ENCODE peak calls at places on chromosomes 11 and 22, in six cellular contexts. Z is heart left ventricle, Q is right lobe of liver, M is right cardiac atrium, X is foreskin fibroblast, V is upper lobe of right lung. R is an unnamed sample.

GRCh38 chr11:111793863-111794262 is 27.7 kb upstream of the PPP2R1B start:
- DNase-seq in M (no peak), X (peak; percentile 85), Z (no peak), Q (peak; percentile 64), V (no peak), R (no peak)

GRCh38 chr11:14974723-14975587 is 2.8 kb upstream of the CALCA start:
- DNase-seq in V (peak; percentile 68), Q (peak; percentile 65), Z (peak; percentile 61), M (peak; percentile 64), X (peak; percentile 72), R (no peak)

GRCh38 chr22:40654522-40655167 is 18.1 kb upstream of the MRTFA start:
- DNase-seq in Z (peak; percentile 74), M (peak; percentile 86), Q (peak; percentile 80), V (no peak), X (peak; percentile 85), R (no peak)

GRCh38 chr11:503179-503981 is 3.7 kb downstream of the RNH1 start:
- DNase-seq in X (peak; percentile 82), Q (no peak), Z (no peak), V (peak; percentile 87), M (peak; percentile 85), R (no peak)

GRCh38 chr11:78752528-78752927 is 177.9 kb upstream of the NARS2 start:
- DNase-seq in M (no peak), Q (no peak), V (no peak), Z (no peak), X (no peak), R (no peak)

GRCh38 chr11:110582728-110583432 is 129.4 kb downstream of the ARHGAP20 start:
- DNase-seq in M (no peak), V (no peak), Z (no peak), X (no peak), Q (no peak), R (no peak)

GRCh38 chr11:71147331-71147730 is 105.0 kb downstream of the SHANK2 start:
- DNase-seq in Z (no peak), X (no peak), Q (no peak), M (no peak), V (no peak), R (peak; percentile 52)

GRCh38 chr11:125750629-125751028 is 4.5 kb downstream of the PATE1 start:
- DNase-seq in Q (no peak), V (no peak), X (no peak), M (no peak), Z (no peak), R (no peak)

GRCh38 chr11:116257092-116257491 is 515.7 kb downstream of the BUD13 start:
- DNase-seq in V (no peak), Z (no peak), X (no peak), Q (no peak), M (no peak), R (no peak)

GRCh38 chr11:72574046-72574445 is 100.2 kb downstream of the PDE2A start:
- DNase-seq in M (no peak), V (peak; percentile 49), Z (no peak), Q (peak; percentile 42), X (no peak), R (no peak)

GRCh38 chr22:32237905-32238304 is 17.2 kb downstream of the SLC5A4 start:
- DNase-seq in Q (no peak), Z (no peak), X (no peak), V (no peak), M (no peak), R (no peak)

GRCh38 chr11:69372589-69373250 is 78.8 kb downstream of the MYEOV start:
- DNase-seq in Q (peak; percentile 24), M (no peak), V (no peak), X (no peak), Z (no peak), R (no peak)

GRCh38 chr11:64856382-64857227 is 12.2 kb upstream of the CDC42BPG start:
- DNase-seq in Z (no peak), M (peak; percentile 83), V (peak; percentile 87), X (peak; percentile 93), Q (no peak), R (peak; percentile 95)

GRCh38 chr11:96267490-96268010 is 75.4 kb downstream of the MAML2 start:
- DNase-seq in Q (no peak), V (no peak), M (no peak), X (no peak), Z (no peak), R (no peak)

GRCh38 chr11:67253872-67254624 is 12.2 kb upstream of the GRK2 start:
- DNase-seq in Z (no peak), Q (no peak), X (no peak), V (no peak), M (no peak), R (no peak)

GRCh38 chr11:39239553-39239952 is 2219.9 kb downstream of the LRRC4C start:
- DNase-seq in X (no peak), Q (no peak), Z (no peak), M (no peak), V (no peak), R (no peak)

GRCh38 chr11:76391039-76391438 is 9.9 kb downstream of the GVQW3 start:
- DNase-seq in M (no peak), Z (no peak), V (no peak), X (no peak), Q (no peak), R (no peak)

GRCh38 chr11:95269402-95269801 is 38.4 kb upstream of the SESN3 start:
- DNase-seq in X (peak; percentile 16), M (no peak), Z (no peak), Q (no peak), V (no peak), R (no peak)

GRCh38 chr11:110087820-110088534 is 5.2 kb upstream of the ZC3H12C start:
- DNase-seq in M (no peak), X (peak; percentile 61), Q (no peak), V (no peak), Z (no peak), R (no peak)

GRCh38 chr11:27291954-27292641 is 70.9 kb downstream of the CCDC34 start:
- DNase-seq in V (no peak), M (no peak), Q (peak; percentile 83), Z (no peak), X (peak; percentile 28), R (no peak)

GRCh38 chr11:35009191-35009940 is 92.9 kb downstream of the PDHX start:
- DNase-seq in Z (no peak), X (peak; percentile 87), V (no peak), Q (no peak), M (no peak), R (no peak)

GRCh38 chr11:10122337-10123197 is 171.5 kb downstream of the SBF2 start:
- DNase-seq in V (no peak), Q (no peak), M (no peak), X (no peak), Z (no peak), R (no peak)

GRCh38 chr11:58625826-58626460 is 3.5 kb downstream of the CNTF start:
- DNase-seq in V (no peak), Q (no peak), M (no peak), X (peak; percentile 59), Z (no peak), R (no peak)

GRCh38 chr11:100576044-100577021 is 110.8 kb upstream of the ARHGAP42 start:
- DNase-seq in V (no peak), X (peak; percentile 68), Q (no peak), Z (no peak), M (no peak), R (no peak)

GRCh38 chr22:27853404-27853803 is 51.8 kb upstream of the MN1 start:
- DNase-seq in X (peak; percentile 63), Q (no peak), V (no peak), M (no peak), Z (no peak), R (no peak)

DNA sequence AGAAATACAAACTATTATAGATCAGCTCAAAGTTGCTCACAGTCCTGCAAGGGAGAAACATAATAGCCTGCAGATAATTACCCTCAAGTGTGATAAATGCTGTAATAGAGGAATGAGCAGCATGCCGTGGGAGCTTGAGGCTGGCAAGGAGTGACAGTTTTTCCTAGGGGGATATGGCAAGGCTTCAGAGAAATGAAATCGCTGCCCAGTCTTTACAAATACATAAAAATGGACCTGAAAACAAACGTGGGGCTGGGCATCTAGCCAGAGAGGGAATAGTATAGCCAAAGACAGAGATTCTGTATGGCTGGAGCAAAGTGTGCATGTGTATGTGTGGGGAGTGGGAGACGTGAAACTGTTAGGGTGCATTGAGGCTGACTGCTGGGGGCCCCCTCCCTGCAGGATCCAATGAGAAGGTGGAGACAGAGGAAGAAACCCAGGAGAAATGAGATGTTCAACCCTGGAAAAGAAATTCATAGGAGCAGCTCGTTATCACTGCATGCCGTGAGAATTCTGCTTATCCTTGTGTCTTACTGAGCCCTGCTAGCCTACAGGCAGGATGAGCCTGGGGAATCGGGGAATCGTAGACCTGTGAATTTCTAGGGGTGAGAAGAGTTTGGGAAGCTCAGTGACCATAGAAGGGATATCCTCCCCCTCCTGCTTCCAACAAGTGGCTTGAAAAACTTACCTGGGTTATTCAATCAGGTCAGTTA is 167.0 kb downstream of the LDLRAD3 start:
- DNase-seq in M (no peak), V (no peak), X (no peak), Q (no peak), Z (no peak), R (no peak)
- H3K4me3 ChIP-seq in M (no peak overlapping the region), V (no peak overlapping the region), X (no peak overlapping the region), Q (no peak overlapping the region), Z (no peak overlapping the region), R (no peak overlapping the region)

DNA sequence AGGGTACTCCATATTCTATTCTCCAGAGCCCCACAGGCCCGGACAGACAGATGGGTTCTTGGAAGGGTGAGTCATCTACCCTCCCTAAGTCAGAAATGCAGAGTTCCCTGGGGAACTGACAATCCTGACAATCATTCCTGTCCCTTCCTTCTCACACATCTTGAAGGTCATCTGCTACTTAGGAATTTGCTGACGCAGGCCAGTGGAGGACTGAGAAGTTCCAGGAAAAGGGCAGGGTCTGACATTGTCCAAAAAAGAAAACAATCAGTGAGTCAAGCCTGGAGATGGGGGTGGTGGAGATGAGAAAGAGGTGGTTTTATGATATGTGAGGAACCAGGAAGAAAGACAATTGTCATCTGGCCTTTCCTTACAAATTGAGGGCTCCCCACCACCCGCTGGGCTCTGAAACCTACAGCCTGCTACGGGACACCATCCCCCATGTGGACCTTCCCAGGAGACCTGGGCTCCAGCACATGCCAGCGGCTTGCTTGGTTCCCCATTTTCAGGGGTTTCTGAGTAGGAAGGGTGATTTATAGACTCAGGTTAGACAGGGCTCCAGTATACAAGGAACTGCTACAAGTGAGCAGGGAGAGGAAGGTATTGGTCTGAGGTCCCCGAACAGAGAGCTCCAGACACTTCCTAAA is 12.9 kb downstream of the CD59 start:
- DNase-seq in Q (no peak), V (no peak), M (no peak), Z (no peak), X (peak; percentile 82), R (no peak)
- H3K4me3 ChIP-seq in Q (no peak overlapping the region), V (no peak overlapping the region), M (no peak overlapping the region), Z (no peak overlapping the region), X (no peak overlapping the region), R (no peak overlapping the region)

DNA sequence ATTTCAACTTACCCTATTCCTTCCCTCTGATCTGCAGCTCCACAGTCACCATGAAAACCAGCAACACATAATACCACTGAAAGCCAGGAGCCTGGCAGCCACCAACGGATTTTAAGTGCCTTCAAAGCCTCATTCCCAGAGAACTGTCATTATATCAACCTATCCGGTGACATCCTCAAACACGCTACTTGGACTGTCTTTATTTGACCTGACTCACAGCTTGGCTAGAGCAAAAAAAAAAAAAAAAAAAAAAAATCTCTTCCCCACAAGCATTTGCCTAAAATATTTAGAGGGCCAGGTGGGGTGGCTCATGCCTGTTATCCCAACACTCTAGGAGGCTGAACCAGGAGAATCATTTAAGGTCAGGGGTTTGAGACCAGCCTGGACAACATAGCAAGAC is 32.4 kb upstream of the ARHGAP32 start:
- DNase-seq in X (no peak), Q (no peak), Z (no peak), M (no peak), V (no peak), R (no peak)
- H3K4me3 ChIP-seq in X (no peak overlapping the region), Q (no peak overlapping the region), Z (no peak overlapping the region), M (no peak overlapping the region), V (no peak overlapping the region), R (no peak overlapping the region)

GRCh38 chr22:47123827-47124442 is 361.5 kb downstream of the TBC1D22A start:
- DNase-seq in X (no peak), V (peak; percentile 47), M (peak; percentile 30), Q (no peak), Z (peak; percentile 38), R (peak; percentile 55)
- H3K4me3 ChIP-seq in X (no peak overlapping the region), V (no peak overlapping the region), M (no peak overlapping the region), Q (no peak overlapping the region), Z (no peak overlapping the region), R (no peak overlapping the region)